ENCODE peak calls at places on chromosomes 4 and X, in nine cellular contexts. One of them, this sample, is unnamed. For H3K4me1, the result is how much of the 10 kb centered on the place peaks cover.

GRCh38 chr4:108738307-108738706 is 24.5 kb downstream of the ETNPPL start:
- DNase-seq in A549: no peak
- DNase-seq in tibial nerve: no peak
- DNase-seq in esophagus squamous epithelium: no peak
- DNase-seq in endothelial cell of umbilical vein: no peak
- DNase-seq in transverse colon: no peak
- DNase-seq in ovary: no peak
- DNase-seq in Peyer's patch: no peak
- DNase-seq in adrenal gland: no peak
- DNase-seq in this sample: no peak

GRCh38 chrX:30900227-30900626 is 11.2 kb upstream of the TAB3 start:
- DNase-seq in esophagus squamous epithelium: no peak
- DNase-seq in tibial nerve: no peak
- DNase-seq in A549: no peak
- DNase-seq in adrenal gland: no peak
- DNase-seq in ovary: no peak
- DNase-seq in transverse colon: no peak
- DNase-seq in endothelial cell of umbilical vein: no peak
- DNase-seq in Peyer's patch: no peak
- DNase-seq in this sample: no peak

GRCh38 chr4:52370576-52370975 is 288.5 kb downstream of the USP46 start:
- DNase-seq in esophagus squamous epithelium: no peak
- DNase-seq in transverse colon: no peak
- DNase-seq in endothelial cell of umbilical vein: no peak
- DNase-seq in tibial nerve: no peak
- DNase-seq in ovary: no peak
- DNase-seq in A549: no peak
- DNase-seq in Peyer's patch: no peak
- DNase-seq in adrenal gland: no peak
- DNase-seq in this sample: no peak

GRCh38 chr4:76977731-76978350 is 28.3 kb downstream of the SEPTIN11 start:
- DNase-seq in esophagus squamous epithelium: no peak
- DNase-seq in transverse colon: no peak
- DNase-seq in ovary: no peak
- DNase-seq in tibial nerve: no peak
- DNase-seq in A549: no peak
- DNase-seq in endothelial cell of umbilical vein: peak
- DNase-seq in adrenal gland: no peak
- DNase-seq in Peyer's patch: no peak
- DNase-seq in this sample: no peak

GRCh38 chr4:145756244-145756643 is 76.3 kb downstream of the C4orf51 start:
- DNase-seq in transverse colon: no peak
- DNase-seq in A549: no peak
- DNase-seq in esophagus squamous epithelium: no peak
- DNase-seq in adrenal gland: no peak
- DNase-seq in endothelial cell of umbilical vein: no peak
- DNase-seq in tibial nerve: no peak
- DNase-seq in Peyer's patch: no peak
- DNase-seq in ovary: no peak
- DNase-seq in this sample: no peak

GRCh38 chr4:82775243-82775642 is 23.4 kb downstream of the SCD5 start:
- DNase-seq in tibial nerve: no peak
- DNase-seq in ovary: no peak
- DNase-seq in endothelial cell of umbilical vein: no peak
- DNase-seq in A549: no peak
- DNase-seq in adrenal gland: no peak
- DNase-seq in esophagus squamous epithelium: no peak
- DNase-seq in Peyer's patch: no peak
- DNase-seq in transverse colon: no peak
- DNase-seq in this sample: no peak

GRCh38 chrX:148600581-148600980 is 100.2 kb downstream of the AFF2 start:
- DNase-seq in transverse colon: no peak
- DNase-seq in A549: no peak
- DNase-seq in tibial nerve: no peak
- DNase-seq in esophagus squamous epithelium: no peak
- DNase-seq in ovary: no peak
- DNase-seq in endothelial cell of umbilical vein: no peak
- DNase-seq in Peyer's patch: no peak
- DNase-seq in adrenal gland: no peak
- DNase-seq in this sample: no peak

GRCh38 chr4:11182586-11183357 is 245.9 kb downstream of the HS3ST1 start:
- DNase-seq in transverse colon: no peak
- DNase-seq in tibial nerve: no peak
- DNase-seq in Peyer's patch: no peak
- DNase-seq in adrenal gland: no peak
- DNase-seq in A549: no peak
- DNase-seq in esophagus squamous epithelium: no peak
- DNase-seq in endothelial cell of umbilical vein: no peak
- DNase-seq in ovary: no peak
- DNase-seq in this sample: no peak

GRCh38 chr4:169940460-169940859 is 85.7 kb downstream of the MFAP3L start:
- DNase-seq in adrenal gland: no peak
- DNase-seq in transverse colon: no peak
- DNase-seq in endothelial cell of umbilical vein: no peak
- DNase-seq in A549: no peak
- DNase-seq in tibial nerve: no peak
- DNase-seq in esophagus squamous epithelium: no peak
- DNase-seq in Peyer's patch: no peak
- DNase-seq in ovary: no peak
- DNase-seq in this sample: no peak

GRCh38 chrX:82676386-82676785 is 831.7 kb upstream of the POU3F4 start:
- DNase-seq in transverse colon: no peak
- DNase-seq in tibial nerve: no peak
- DNase-seq in ovary: no peak
- DNase-seq in A549: no peak
- DNase-seq in esophagus squamous epithelium: no peak
- DNase-seq in Peyer's patch: no peak
- DNase-seq in adrenal gland: no peak
- DNase-seq in endothelial cell of umbilical vein: no peak
- DNase-seq in this sample: no peak

GRCh38 chr4:53378171-53378482 is 686 bp downstream of the FIP1L1 start:
- DNase-seq in ovary: no peak
- DNase-seq in transverse colon: no peak
- DNase-seq in adrenal gland: no peak
- DNase-seq in endothelial cell of umbilical vein: no peak
- DNase-seq in A549: no peak
- DNase-seq in Peyer's patch: no peak
- DNase-seq in tibial nerve: no peak
- DNase-seq in esophagus squamous epithelium: no peak
- DNase-seq in this sample: no peak

GRCh38 chr4:56512166-56512565 is 6.6 kb downstream of the ARL9 start:
- DNase-seq in ovary: no peak
- DNase-seq in A549: no peak
- DNase-seq in transverse colon: no peak
- DNase-seq in Peyer's patch: no peak
- DNase-seq in esophagus squamous epithelium: no peak
- DNase-seq in tibial nerve: no peak
- DNase-seq in adrenal gland: no peak
- DNase-seq in endothelial cell of umbilical vein: no peak
- DNase-seq in this sample: no peak

GRCh38 chr4:53619431-53619830 is 28.1 kb upstream of the LNX1 start:
- DNase-seq in Peyer's patch: no peak
- DNase-seq in endothelial cell of umbilical vein: no peak
- DNase-seq in esophagus squamous epithelium: no peak
- DNase-seq in tibial nerve: no peak
- DNase-seq in ovary: no peak
- DNase-seq in transverse colon: no peak
- DNase-seq in adrenal gland: no peak
- DNase-seq in A549: no peak
- DNase-seq in this sample: no peak

GRCh38 chr4:158875026-158875425 is 106.2 kb downstream of the FNIP2 start:
- DNase-seq in Peyer's patch: no peak
- DNase-seq in transverse colon: no peak
- DNase-seq in A549: no peak
- DNase-seq in ovary: no peak
- DNase-seq in esophagus squamous epithelium: no peak
- DNase-seq in adrenal gland: no peak
- DNase-seq in tibial nerve: no peak
- DNase-seq in endothelial cell of umbilical vein: no peak
- DNase-seq in this sample: no peak

GRCh38 chr4:4922441-4922840 is 63.0 kb downstream of the MSX1 start:
- DNase-seq in esophagus squamous epithelium: no peak
- DNase-seq in A549: no peak
- DNase-seq in ovary: no peak
- DNase-seq in endothelial cell of umbilical vein: no peak
- DNase-seq in adrenal gland: no peak
- DNase-seq in Peyer's patch: no peak
- DNase-seq in tibial nerve: no peak
- DNase-seq in transverse colon: no peak
- DNase-seq in this sample: no peak

GRCh38 chr4:7067523-7068278 is at the start of gene GRPEL1:
- DNase-seq in adrenal gland: peak
- DNase-seq in Peyer's patch: peak
- DNase-seq in endothelial cell of umbilical vein: peak
- DNase-seq in tibial nerve: peak
- DNase-seq in A549: peak
- DNase-seq in ovary: peak
- DNase-seq in transverse colon: peak
- DNase-seq in esophagus squamous epithelium: peak
- DNase-seq in this sample: peak

GRCh38 chr4:7066493-7066892 is 1.4 kb downstream of the GRPEL1 start:
- DNase-seq in endothelial cell of umbilical vein: no peak
- DNase-seq in A549: no peak
- DNase-seq in transverse colon: peak
- DNase-seq in esophagus squamous epithelium: no peak
- DNase-seq in tibial nerve: no peak
- DNase-seq in Peyer's patch: no peak
- DNase-seq in adrenal gland: no peak
- DNase-seq in ovary: peak
- DNase-seq in this sample: no peak

GRCh38 chr4:7068883-7069282 is 1.0 kb upstream of the GRPEL1 start:
- DNase-seq in A549: no peak
- DNase-seq in endothelial cell of umbilical vein: no peak
- DNase-seq in adrenal gland: no peak
- DNase-seq in Peyer's patch: no peak
- DNase-seq in ovary: peak
- DNase-seq in esophagus squamous epithelium: no peak
- DNase-seq in transverse colon: no peak
- DNase-seq in tibial nerve: no peak
- DNase-seq in this sample: no peak

GRCh38 chr4:7067147-7067522 is 729 bp downstream of the GRPEL1 start:
- DNase-seq in ovary: no peak
- DNase-seq in endothelial cell of umbilical vein: peak
- DNase-seq in adrenal gland: peak
- DNase-seq in esophagus squamous epithelium: no peak
- DNase-seq in transverse colon: peak
- DNase-seq in tibial nerve: no peak
- DNase-seq in A549: no peak
- DNase-seq in Peyer's patch: no peak
- DNase-seq in this sample: peak

DNA sequence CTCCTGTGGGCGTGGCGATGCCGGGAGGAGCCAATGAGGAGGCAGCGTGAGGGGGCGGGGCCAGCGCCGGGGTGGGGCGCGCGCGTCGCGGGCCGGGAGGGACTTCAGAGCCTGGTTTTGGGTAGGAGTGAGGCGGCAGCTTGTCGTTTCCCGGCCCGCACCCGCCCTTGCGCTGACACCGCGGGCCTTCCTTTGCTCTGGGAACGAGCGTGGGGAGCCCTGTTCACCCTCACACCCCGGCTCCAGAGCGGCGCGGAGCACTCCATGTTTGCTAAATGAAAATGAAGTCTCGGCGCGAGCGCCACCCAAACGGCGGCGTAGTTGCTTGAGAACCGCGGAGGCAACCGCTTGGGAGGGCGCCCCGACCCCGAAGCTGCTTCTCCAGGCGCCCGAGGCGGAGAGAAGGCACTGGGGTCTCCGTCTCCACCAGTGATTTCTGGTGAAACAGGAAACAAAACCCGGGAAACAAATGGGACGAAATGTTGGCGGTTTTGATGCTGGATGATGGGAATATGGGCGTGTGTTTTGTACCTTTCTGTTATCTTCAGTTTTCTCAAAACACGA is 497 bp upstream of the GRPEL1 start:
- DNase-seq in A549: no peak
- DNase-seq in ovary: no peak
- DNase-seq in transverse colon: no peak
- DNase-seq in tibial nerve: no peak
- DNase-seq in esophagus squamous epithelium: no peak
- DNase-seq in Peyer's patch: peak
- DNase-seq in adrenal gland: no peak
- DNase-seq in endothelial cell of umbilical vein: no peak
- DNase-seq in this sample: peak
- TF ChIP-seq POLR2A in A549: peak
- TF ChIP-seq POLR2A in ovary: peak
- TF ChIP-seq POLR2A in transverse colon: no peak
- TF ChIP-seq POLR2A in tibial nerve: peak
- TF ChIP-seq POLR2A in esophagus squamous epithelium: peak
- TF ChIP-seq POLR2A in Peyer's patch: no peak
- TF ChIP-seq POLR2A in adrenal gland: no peak
- TF ChIP-seq POLR2A in endothelial cell of umbilical vein: peak
- TF ChIP-seq POLR2A in this sample: no peak

GRCh38 chrX:107272431-107272921 is 66.1 kb downstream of the DNAAF6 start:
- DNase-seq in adrenal gland: no peak
- DNase-seq in transverse colon: no peak
- DNase-seq in tibial nerve: no peak
- DNase-seq in ovary: no peak
- DNase-seq in esophagus squamous epithelium: no peak
- DNase-seq in endothelial cell of umbilical vein: no peak
- DNase-seq in Peyer's patch: no peak
- DNase-seq in A549: peak
- DNase-seq in this sample: peak
- TF ChIP-seq CTCF in adrenal gland: no peak
- TF ChIP-seq CTCF in transverse colon: no peak
- TF ChIP-seq CTCF in tibial nerve: no peak
- TF ChIP-seq CTCF in ovary: no peak
- TF ChIP-seq CTCF in esophagus squamous epithelium: no peak
- TF ChIP-seq CTCF in endothelial cell of umbilical vein: no peak
- TF ChIP-seq CTCF in Peyer's patch: peak
- TF ChIP-seq CTCF in A549: peak
- TF ChIP-seq CTCF in this sample: no peak

GRCh38 chrX:7158468-7158990 is 10.6 kb upstream of the PUDP start:
- DNase-seq in transverse colon: no peak
- DNase-seq in A549: no peak
- DNase-seq in Peyer's patch: no peak
- DNase-seq in esophagus squamous epithelium: no peak
- DNase-seq in ovary: no peak
- DNase-seq in tibial nerve: no peak
- DNase-seq in adrenal gland: no peak
- DNase-seq in endothelial cell of umbilical vein: no peak
- DNase-seq in this sample: no peak
- H3K4me1 ChIP-seq in transverse colon: under half
- H3K4me1 ChIP-seq in A549: under half
- H3K4me1 ChIP-seq in Peyer's patch: under half
- H3K4me1 ChIP-seq in esophagus squamous epithelium: under half
- H3K4me1 ChIP-seq in ovary: under half
- H3K4me1 ChIP-seq in tibial nerve: under half
- H3K4me1 ChIP-seq in adrenal gland: under half
- H3K4me1 ChIP-seq in endothelial cell of umbilical vein: under half
- H3K4me1 ChIP-seq in this sample: under half

DNA sequence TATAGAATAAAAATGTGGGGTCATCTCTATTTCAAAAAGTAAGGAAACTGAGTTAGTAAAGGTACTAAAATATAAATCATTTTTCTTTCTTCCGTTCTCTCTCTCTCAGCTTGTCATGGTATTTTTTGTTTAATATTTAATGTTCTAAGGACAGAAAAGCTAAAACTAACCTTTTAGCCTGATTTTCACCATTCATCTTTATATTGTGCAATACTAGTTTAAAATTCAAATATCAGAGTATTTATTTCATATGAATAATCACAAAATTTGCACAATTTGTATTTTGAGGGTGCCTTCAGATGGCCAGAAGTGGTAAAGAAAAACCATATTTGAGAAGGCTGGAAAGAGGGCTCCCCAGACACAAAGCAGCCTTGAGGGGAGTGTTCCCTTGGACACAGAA is 197.6 kb upstream of the AR start:
- DNase-seq in ovary: no peak
- DNase-seq in endothelial cell of umbilical vein: no peak
- DNase-seq in adrenal gland: no peak
- DNase-seq in transverse colon: no peak
- DNase-seq in esophagus squamous epithelium: no peak
- DNase-seq in A549: no peak
- DNase-seq in Peyer's patch: no peak
- DNase-seq in tibial nerve: no peak
- DNase-seq in this sample: no peak
- TF ChIP-seq POLR2A in ovary: no peak
- TF ChIP-seq POLR2A in endothelial cell of umbilical vein: no peak
- TF ChIP-seq POLR2A in adrenal gland: no peak
- TF ChIP-seq POLR2A in transverse colon: no peak
- TF ChIP-seq POLR2A in esophagus squamous epithelium: no peak
- TF ChIP-seq POLR2A in A549: no peak
- TF ChIP-seq POLR2A in Peyer's patch: no peak
- TF ChIP-seq POLR2A in tibial nerve: no peak
- TF ChIP-seq POLR2A in this sample: no peak